ENCODE peak calls at places on chromosome 17, in seven cellular contexts. U is IMR-90, X is tibial artery, A is adipocyte, P is body of pancreas, J is HAP-1, R is GM23248. K is an unnamed sample. For H3K9me3, the result is how much of the 10 kb centered on the place peaks cover.

GRCh38 chr17:48506246-48506645 is 24.6 kb downstream of the HOXB1 start:
- DNase-seq in R (peak), U (no peak), A (no peak), P (no peak), J (no peak), X (no peak), K (no peak)

GRCh38 chr17:60134396-60135159 is 15.2 kb upstream of the CA4 start:
- DNase-seq in U (peak), J (no peak), R (peak), P (no peak), X (no peak), A (peak), K (no peak)

GRCh38 chr17:2955931-2956582 is 107.3 kb downstream of the OR1D5 start:
- DNase-seq in P (no peak), A (no peak), U (no peak), R (no peak), X (no peak), J (no peak), K (no peak)

GRCh38 chr17:30299000-30299399 is 7.3 kb upstream of the BLMH start:
- DNase-seq in X (no peak), U (peak), P (no peak), A (peak), R (peak), J (no peak), K (no peak)

GRCh38 chr17:34154916-34155730 is 100.0 kb upstream of the CCL2 start:
- DNase-seq in U (no peak), X (no peak), J (no peak), R (no peak), A (no peak), P (no peak), K (no peak)

GRCh38 chr17:40551874-40552768 is 13.2 kb downstream of the CCR7 start:
- DNase-seq in A (peak), X (peak), J (no peak), U (peak), R (peak), P (peak), K (peak)

GRCh38 chr17:75250009-75250471 is 11.4 kb downstream of the GGA3 start:
- DNase-seq in A (peak), R (peak), P (no peak), U (peak), J (no peak), X (no peak), K (no peak)

GRCh38 chr17:13484020-13484419 is 117.7 kb downstream of the HS3ST3A1 start:
- DNase-seq in A (no peak), X (no peak), J (no peak), U (peak), R (peak), P (no peak), K (no peak)

GRCh38 chr17:40341808-40342574 is 22.5 kb downstream of the GJD3 start:
- DNase-seq in U (peak), P (peak), A (peak), J (no peak), R (peak), X (peak), K (peak)

GRCh38 chr17:18146980-18147379 is 36.6 kb upstream of the ALKBH5 start:
- DNase-seq in X (no peak), J (no peak), R (no peak), A (no peak), P (no peak), U (no peak), K (no peak)

GRCh38 chr17:36808181-36808661 is 129.1 kb upstream of the LHX1 start:
- DNase-seq in J (no peak), P (no peak), X (no peak), R (peak), U (no peak), A (peak), K (no peak)

GRCh38 chr17:63754046-63754445 is 12.4 kb upstream of the STRADA start:
- DNase-seq in U (no peak), A (no peak), P (no peak), J (no peak), X (no peak), R (no peak), K (no peak)

GRCh38 chr17:51240275-51240674 is 19.6 kb downstream of the MBTD1 start:
- DNase-seq in P (no peak), J (no peak), A (no peak), X (no peak), R (no peak), U (no peak), K (no peak)

GRCh38 chr17:55219939-55220338 is 44.8 kb upstream of the HLF start:
- DNase-seq in R (peak), J (no peak), U (no peak), P (no peak), X (no peak), A (no peak), K (no peak)

GRCh38 chr17:48439875-48440505 is 10.0 kb upstream of the SKAP1 start:
- DNase-seq in J (no peak), U (no peak), A (no peak), P (peak), X (no peak), R (no peak), K (no peak)

GRCh38 chr17:68356520-68356919 is 65.2 kb downstream of the ARSG start:
- DNase-seq in A (no peak), J (no peak), R (no peak), X (no peak), U (no peak), P (peak), K (no peak)

GRCh38 chr17:14498812-14499211 is 197.9 kb downstream of the HS3ST3B1 start:
- DNase-seq in A (no peak), J (no peak), P (no peak), X (no peak), R (no peak), U (no peak), K (no peak)

GRCh38 chr17:35022536-35023063 is 40.9 kb downstream of the RFFL start:
- DNase-seq in A (peak), X (peak), U (peak), R (peak), P (peak), J (no peak), K (peak)

GRCh38 chr17:62714016-62714777 is 86.7 kb downstream of the MRC2 start:
- DNase-seq in A (peak), J (no peak), P (no peak), X (no peak), U (peak), R (peak), K (no peak)

GRCh38 chr17:6755731-6756184 is at the start of gene XAF1:
- DNase-seq in P (peak), X (peak), J (no peak), R (peak), U (peak), A (peak), K (no peak)

GRCh38 chr17:47999612-48000011 is 28.7 kb downstream of the CDK5RAP3 start:
- DNase-seq in J (no peak), A (no peak), R (peak), U (peak), X (no peak), P (no peak), K (no peak)

GRCh38 chr17:45300060-45300751 is 16.6 kb downstream of the MAP3K14 start:
- DNase-seq in A (no peak), P (no peak), R (no peak), X (no peak), U (no peak), J (no peak), K (peak)

GRCh38 chr17:58153046-58153445 is 4.9 kb downstream of the OR4D1 start:
- DNase-seq in R (no peak), J (no peak), A (no peak), P (no peak), X (no peak), U (no peak), K (no peak)

GRCh38 chr17:74746922-74747321 is 1.5 kb upstream of the NHERF1 start:
- DNase-seq in J (no peak), A (no peak), U (no peak), P (peak), R (no peak), X (no peak), K (no peak)

GRCh38 chr17:48492401-48493298 is 38.2 kb downstream of the HOXB1 start:
- DNase-seq in J (peak), R (peak), P (peak), U (peak), X (peak), A (peak), K (peak)

GRCh38 chr17:21318439-21318838 is 33.9 kb downstream of the MAP2K3 start:
- DNase-seq in U (no peak), P (no peak), X (no peak), A (no peak), R (no peak), J (no peak), K (no peak)

GRCh38 chr17:49850772-49851386 is 3.0 kb upstream of the TAC4 start:
- DNase-seq in X (no peak), R (peak), J (no peak), A (peak), P (no peak), U (no peak), K (no peak)
- H3K9me3 ChIP-seq in X (under half), R (under half), J (under half), A (under half), P (under half), U (under half), K (under half)

DNA sequence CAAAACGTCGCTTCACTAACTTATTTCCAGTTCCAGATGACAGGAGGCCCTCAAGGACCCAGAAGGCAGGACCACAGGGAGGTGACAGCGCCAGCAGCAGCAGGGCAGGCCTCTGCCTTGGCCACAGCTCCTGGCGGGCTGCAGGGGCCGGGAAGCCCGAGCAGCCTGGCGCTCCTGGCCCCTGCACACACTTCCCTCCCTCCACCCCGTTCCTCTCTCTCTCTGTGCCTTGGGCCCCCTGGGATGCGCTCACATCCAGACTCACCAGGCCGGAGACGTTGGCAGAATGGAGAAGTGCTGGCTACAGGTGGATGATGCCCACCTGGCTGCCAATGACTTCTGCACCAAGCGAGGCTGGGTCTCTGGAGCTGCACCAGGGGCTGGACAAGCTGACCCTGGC is 12.7 kb downstream of the ZNF594 start:
- DNase-seq in X (no peak), A (no peak), J (no peak), R (no peak), U (no peak), P (no peak), K (no peak)
- H3K9me3 ChIP-seq in X (half or more), A (half or more), J (under half), R (under half), U (half or more), P (half or more), K (half or more)

DNA sequence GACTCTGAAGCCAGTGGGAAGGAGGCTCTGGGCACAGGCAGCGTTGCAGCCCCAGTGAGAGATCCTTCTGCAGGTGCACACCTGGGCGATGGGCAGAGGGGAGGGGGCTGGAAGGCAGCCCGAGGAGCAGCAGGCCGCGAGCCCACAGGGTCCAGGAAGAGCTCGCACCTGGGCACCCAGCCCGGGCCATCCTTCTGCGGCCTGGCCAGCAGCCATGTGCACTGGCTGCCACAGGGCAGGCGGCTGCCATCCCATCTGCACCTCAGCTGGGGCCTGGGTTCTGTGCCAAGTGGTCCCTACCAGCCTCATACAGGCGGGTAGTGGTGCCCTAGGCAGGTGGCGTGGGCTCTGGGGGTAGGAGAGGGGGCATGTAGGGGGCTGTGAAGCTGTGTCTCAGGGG is 197.3 kb downstream of the RBFOX3 start:
- DNase-seq in A (no peak), U (no peak), J (no peak), X (no peak), P (peak), R (no peak), K (no peak)
- H3K9me3 ChIP-seq in A (under half), U (under half), J (under half), X (under half), P (under half), R (under half), K (under half)

GRCh38 chr17:61701978-61702377 is 111.0 kb upstream of the NACA2 start:
- DNase-seq in R (no peak), P (no peak), A (no peak), U (no peak), X (no peak), J (no peak), K (no peak)
- H3K9me3 ChIP-seq in R (under half), P (under half), A (under half), U (under half), X (under half), J (under half), K (under half)